ENCODE peak calls at places on chromosomes 11 and 22, in six cellular contexts. E, J, Y, S, P and X are unnamed samples.
A peak's percentile ranks its signal among the peaks of the same experiment; 100 is the strongest.

GRCh38 chr11:32893091-32893946 is 708 bp downstream of the QSER1 start:
- DNase-seq in E (peak; percentile 20), J (peak; percentile 55), Y (peak; percentile 60), S (peak; percentile 76), P (peak; percentile 47), X (peak; percentile 88)

GRCh38 chr11:78647986-78648875 is 73.6 kb upstream of the NARS2 start:
- DNase-seq in E (no peak), J (no peak), Y (peak; percentile 22), S (no peak), P (no peak), X (peak; percentile 53)

GRCh38 chr22:17951315-17951714 is 73.0 kb downstream of the MICAL3 start:
- DNase-seq in E (no peak), J (no peak), Y (no peak), S (no peak), P (no peak), X (no peak)

GRCh38 chr22:40040927-40041326 is 46.2 kb downstream of the FAM83F start:
- DNase-seq in E (no peak), J (peak; percentile 32), Y (no peak), S (no peak), P (no peak), X (no peak)

GRCh38 chr11:34407121-34407813 is 31.5 kb upstream of the CAT start:
- DNase-seq in E (no peak), J (no peak), Y (no peak), S (no peak), P (no peak), X (no peak)

GRCh38 chr22:41994506-41994905 is 4.1 kb upstream of the WBP2NL start:
- DNase-seq in E (no peak), J (no peak), Y (no peak), S (no peak), P (no peak), X (no peak)

GRCh38 chr11:3906166-3906565 is 50.7 kb downstream of the STIM1 start:
- DNase-seq in E (no peak), J (peak; percentile 22), Y (no peak), S (no peak), P (no peak), X (no peak)

GRCh38 chr22:26172389-26172990 is 3.2 kb downstream of the SEZ6L start:
- DNase-seq in E (no peak), J (peak; percentile 32), Y (no peak), S (peak; percentile 76), P (no peak), X (peak; percentile 65)

GRCh38 chr11:27839226-27839913 is 139.1 kb upstream of the BDNF start:
- DNase-seq in E (no peak), J (peak; percentile 33), Y (no peak), S (no peak), P (no peak), X (no peak)

GRCh38 chr11:1205121-1205986 is 17.5 kb upstream of the MUC5B start:
- DNase-seq in E (no peak), J (no peak), Y (peak; percentile 29), S (peak; percentile 7), P (peak; percentile 2), X (peak; percentile 83)

GRCh38 chr11:65504671-65505433 is 6.0 kb downstream of the MALAT1 start:
- DNase-seq in E (no peak), J (peak; percentile 17), Y (no peak), S (no peak), P (no peak), X (no peak)

GRCh38 chr11:10540546-10540914 is 457 bp downstream of the RNF141 start:
- DNase-seq in E (no peak), J (peak; percentile 28), Y (peak; percentile 71), S (peak; percentile 43), P (no peak), X (no peak)

GRCh38 chr22:39666495-39666894 is 95.9 kb downstream of the CACNA1I start:
- DNase-seq in E (no peak), J (no peak), Y (no peak), S (no peak), P (no peak), X (no peak)